ENCODE peak calls at places on chromosomes 6 and 20, in eight cellular contexts. C is suprapubic skin, P is esophagus squamous epithelium, E is endothelial cell of umbilical vein, W is IMR-90, I is gastrocnemius medialis, M is heart left ventricle, R is right lobe of liver. F is an unnamed sample.

GRCh38 chr6:151701820-151702562 is 105.5 kb upstream of the ESR1 start:
- DNase-seq in E (no peak), W (no peak), R (no peak), I (no peak), P (no peak), C (no peak), M (no peak), F (no peak)

GRCh38 chr6:43308990-43309477 is 408 bp upstream of the CRIP3 start:
- DNase-seq in M (no peak), P (no peak), R (no peak), C (no peak), I (no peak), E (no peak), W (no peak), F (no peak)

GRCh38 chr6:90940812-90941481 is 354.1 kb upstream of the MAP3K7 start:
- DNase-seq in M (no peak), W (peak; percentile 66), I (no peak), P (no peak), C (no peak), R (no peak), E (peak; percentile 75), F (peak; percentile 65)

GRCh38 chr20:47359533-47360206 is 3.2 kb upstream of the ZMYND8 start:
- DNase-seq in C (no peak), E (no peak), W (no peak), M (no peak), P (no peak), I (peak; percentile 46), R (no peak), F (peak; percentile 56)

GRCh38 chr20:32208499-32209154 is 947 bp downstream of the POFUT1 start:
- DNase-seq in R (no peak), W (no peak), E (no peak), P (no peak), I (no peak), C (no peak), M (no peak), F (no peak)

GRCh38 chr6:169499728-169500265 is 202.0 kb downstream of the WDR27 start:
- DNase-seq in M (no peak), E (no peak), W (no peak), R (no peak), I (no peak), C (no peak), P (no peak), F (no peak)

GRCh38 chr6:98670045-98670746 is 164.2 kb upstream of the POU3F2 start:
- DNase-seq in C (no peak), P (no peak), M (no peak), W (no peak), R (no peak), I (no peak), E (no peak), F (no peak)

GRCh38 chr20:10453241-10453640 is 18.1 kb downstream of the SLX4IP start:
- DNase-seq in C (no peak), W (no peak), I (no peak), E (no peak), P (no peak), R (no peak), M (no peak), F (no peak)

GRCh38 chr6:136174510-136174909 is 75.6 kb downstream of the MTFR2 start:
- DNase-seq in M (no peak), W (no peak), C (no peak), E (no peak), P (no peak), I (no peak), R (no peak), F (no peak)

GRCh38 chr20:36808317-36809257 is 35.0 kb upstream of the DSN1 start:
- DNase-seq in I (peak; percentile 22), P (no peak), M (peak; percentile 52), E (peak; percentile 36), R (peak; percentile 60), W (peak; percentile 89), C (peak; percentile 79), F (peak; percentile 93)

GRCh38 chr20:18689557-18689956 is 101.7 kb downstream of the DTD1 start:
- DNase-seq in P (no peak), R (no peak), M (no peak), I (no peak), C (no peak), W (no peak), E (no peak), F (no peak)

GRCh38 chr6:107769053-107769658 is 55.0 kb downstream of the SCML4 start:
- DNase-seq in M (no peak), R (no peak), E (no peak), P (no peak), W (no peak), C (no peak), I (peak; percentile 26), F (no peak)

GRCh38 chr6:124970243-124970642 is 8.0 kb downstream of the RNF217 start:
- DNase-seq in R (no peak), E (no peak), P (no peak), I (no peak), C (no peak), W (peak; percentile 59), M (no peak), F (no peak)

GRCh38 chr6:134216304-134217029 is 101.4 kb downstream of the SGK1 start:
- DNase-seq in C (no peak), R (no peak), I (no peak), P (no peak), E (no peak), W (no peak), M (no peak), F (peak; percentile 70)

GRCh38 chr6:47451162-47451561 is 26.4 kb upstream of the CD2AP start:
- DNase-seq in I (no peak), C (no peak), R (no peak), W (no peak), P (no peak), E (no peak), M (no peak), F (no peak)

GRCh38 chr6:16481680-16482079 is 243.3 kb downstream of the GMPR start:
- DNase-seq in C (no peak), R (no peak), I (no peak), W (no peak), E (no peak), P (no peak), M (no peak), F (no peak)

GRCh38 chr6:11847515-11848244 is 69.1 kb upstream of the ADTRP start:
- DNase-seq in W (peak; percentile 41), R (no peak), E (no peak), P (no peak), M (no peak), C (no peak), I (no peak), F (no peak)

GRCh38 chr6:125094563-125094962 is 59.0 kb upstream of the TPD52L1 start:
- DNase-seq in C (no peak), R (no peak), E (no peak), I (no peak), W (peak; percentile 82), M (no peak), P (no peak), F (no peak)

GRCh38 chr6:15922510-15923307 is 206.2 kb upstream of the MYLIP start:
- DNase-seq in P (no peak), M (no peak), E (peak; percentile 99), R (no peak), C (no peak), W (no peak), I (no peak), F (no peak)

GRCh38 chr20:46133886-46134654 is 16.0 kb downstream of the CD40 start:
- DNase-seq in M (no peak), W (no peak), I (no peak), R (no peak), P (no peak), E (no peak), C (no peak), F (no peak)

GRCh38 chr20:6746901-6747609 is 20.4 kb upstream of the BMP2 start:
- DNase-seq in I (no peak), C (no peak), M (no peak), E (peak; percentile 69), R (no peak), W (peak; percentile 28), P (no peak), F (no peak)

DNA sequence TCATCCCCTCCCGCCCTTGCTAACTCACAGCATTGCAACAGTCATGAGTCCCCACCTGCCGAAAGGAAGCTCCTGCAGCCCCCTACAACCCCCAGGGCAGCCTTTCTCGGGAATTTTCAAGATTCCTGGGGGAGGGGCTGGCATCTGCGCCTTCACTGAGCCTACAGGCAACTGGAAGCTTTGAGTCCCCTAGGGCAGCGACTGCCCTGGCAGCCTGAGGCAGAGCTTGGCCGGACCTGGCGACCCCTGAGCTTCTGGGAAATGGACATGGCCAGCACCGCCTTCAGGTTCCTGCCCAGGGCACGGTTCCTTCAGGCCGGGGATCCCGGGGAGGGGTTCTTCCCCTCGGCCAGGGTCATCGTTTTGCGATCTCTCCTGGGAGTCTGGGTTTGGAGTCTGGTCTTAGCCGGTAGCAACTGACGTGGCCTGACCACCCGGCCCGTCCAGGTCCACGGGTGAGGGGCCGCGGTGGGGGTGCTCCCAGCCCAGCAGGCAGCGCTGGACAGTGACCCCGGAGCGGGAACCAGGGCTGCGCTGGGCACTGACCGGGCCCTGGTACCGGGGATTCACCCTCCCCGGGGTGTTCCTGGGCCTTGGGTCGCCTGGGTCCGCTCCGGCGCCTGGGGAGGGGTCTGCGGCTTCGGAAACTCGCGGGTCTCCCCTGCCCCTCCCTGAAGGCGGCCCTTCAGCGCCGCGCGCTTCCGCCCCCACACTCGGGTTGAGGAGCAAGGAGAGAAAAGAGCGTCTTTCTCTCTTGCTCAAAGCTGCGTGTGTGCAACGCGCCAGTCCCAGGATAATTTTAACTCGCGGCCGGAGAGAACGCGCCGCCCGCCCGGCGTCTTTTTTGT is 595 bp upstream of the COL9A3 start:
- DNase-seq in M (no peak), W (peak; percentile 17), C (no peak), R (no peak), E (no peak), I (no peak), P (no peak), F (no peak)
- TF ChIP-seq POLR2A in M (no peak), W (no peak), C (no peak), R (no peak), E (no peak), I (no peak), P (no peak), F (no peak)

DNA sequence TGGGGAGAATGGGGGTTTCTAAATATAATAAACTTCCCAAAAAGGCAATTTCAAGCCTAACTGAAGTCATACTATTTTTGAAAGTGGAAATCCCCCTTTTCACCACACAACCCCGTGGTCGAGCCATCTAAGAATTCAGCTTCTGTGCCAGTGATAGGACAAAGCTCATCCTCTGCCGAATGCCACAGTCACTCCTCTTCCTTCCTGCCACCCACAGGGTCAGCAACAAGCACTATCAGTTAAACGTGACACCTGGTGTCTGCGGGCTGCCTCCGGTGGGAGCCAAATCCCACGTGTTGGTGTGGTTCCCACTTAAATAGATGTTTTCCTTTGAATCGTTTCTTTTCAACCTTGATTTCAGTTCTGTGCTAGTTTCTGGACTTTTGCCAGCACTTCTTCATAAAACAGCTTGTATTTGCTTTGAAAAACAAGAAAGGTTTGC is 60.7 kb downstream of the TNFAIP3 start:
- DNase-seq in W (peak; percentile 53), C (no peak), M (no peak), E (peak; percentile 52), P (no peak), R (no peak), I (no peak), F (no peak)
- TF ChIP-seq POLR2A in W (no peak), C (no peak), M (no peak), E (no peak), P (no peak), R (no peak), I (no peak), F (no peak)

GRCh38 chr6:6856538-6857523 is 250.9 kb upstream of the RREB1 start:
- DNase-seq in I (peak; percentile 59), E (no peak), W (peak; percentile 37), M (peak; percentile 79), R (peak; percentile 59), C (peak; percentile 79), P (peak; percentile 48), F (no peak)
- TF ChIP-seq POLR2A in I (no peak), E (no peak), W (no peak), M (no peak), R (peak; percentile 82), C (no peak), P (peak; percentile 10), F (no peak)

GRCh38 chr20:48682529-48683385 is 145.0 kb downstream of the PREX1 start:
- DNase-seq in E (peak; percentile 89), R (peak; percentile 81), W (peak; percentile 92), I (peak; percentile 67), M (peak; percentile 94), P (no peak), C (no peak), F (peak; percentile 77)
- TF ChIP-seq POLR2A in E (no peak), R (no peak), W (no peak), I (no peak), M (no peak), P (no peak), C (no peak), F (no peak)